ENCODE peak calls at places on chromosomes 16 and 17, in four cellular contexts. V is lower lobe of right lung, N is neuronal stem cell, J is transverse colon. S is an unnamed sample.

GRCh38 chr16:1431497-1432270 is 806 bp downstream of the PERCC1 start:
- DNase-seq in V (no peak), N (no peak), J (no peak), S (no peak)

GRCh38 chr16:17403156-17403809 is 67.5 kb downstream of the XYLT1 start:
- DNase-seq in V (no peak), N (no peak), J (no peak), S (no peak)

GRCh38 chr16:89402962-89403361 is 87.4 kb downstream of the ANKRD11 start:
- DNase-seq in V (no peak), N (no peak), J (no peak), S (no peak)

GRCh38 chr17:43125133-43125966 is at the start of gene BRCA1:
- DNase-seq in V (peak; percentile 94), N (peak; percentile 97), J (peak; percentile 95), S (peak; percentile 97)

GRCh38 chr16:83040174-83040573 is 413.4 kb downstream of the CDH13 start:
- DNase-seq in V (no peak), N (no peak), J (no peak), S (peak; percentile 24)

GRCh38 chr17:80839401-80839800 is 152.2 kb upstream of the CHMP6 start:
- DNase-seq in V (peak; percentile 24), N (no peak), J (no peak), S (no peak)

GRCh38 chr17:2337152-2337810 is at the start of gene SGSM2:
- DNase-seq in V (peak; percentile 79), N (peak; percentile 59), J (peak; percentile 65), S (no peak)

GRCh38 chr16:17358350-17358749 is 112.4 kb downstream of the XYLT1 start:
- DNase-seq in V (peak; percentile 58), N (no peak), J (no peak), S (no peak)

GRCh38 chr16:10558746-10559641 is 21.4 kb downstream of the EMP2 start:
- DNase-seq in V (peak; percentile 68), N (no peak), J (peak; percentile 36), S (no peak)

GRCh38 chr17:57541472-57542394 is 203.4 kb downstream of the CCDC182 start:
- DNase-seq in V (no peak), N (no peak), J (no peak), S (no peak)

GRCh38 chr17:73956595-73957465 is 246.6 kb upstream of the RPL38 start:
- DNase-seq in V (peak; percentile 64), N (peak; percentile 68), J (peak; percentile 69), S (no peak)

GRCh38 chr16:49489686-49490320 is 116.2 kb downstream of the C16orf78 start:
- DNase-seq in V (peak; percentile 19), N (no peak), J (peak; percentile 7), S (no peak)

GRCh38 chr16:386641-387156 is 4.9 kb upstream of the PGAP6 start:
- DNase-seq in V (no peak), N (no peak), J (no peak), S (no peak)

GRCh38 chr16:5007256-5007655 is 26.5 kb downstream of the NAGPA start:
- DNase-seq in V (peak; percentile 15), N (no peak), J (no peak), S (no peak)

GRCh38 chr17:77644981-77645380 is 313.5 kb upstream of the TNRC6C start:
- DNase-seq in V (no peak), N (no peak), J (no peak), S (no peak)

S was measured in epithelial cell of prostate.